ENCODE peak calls at places on chromosomes 5 and 9, in five cellular contexts. X, K, W, O and A are unnamed samples.

GRCh38 chr5:97297063-97297715 is 114.1 kb upstream of the RIOK2 start:
- DNase-seq in K (no peak), X (peak; percentile 40), W (no peak), O (peak; percentile 35), A (peak; percentile 58)

GRCh38 chr5:80937591-80937990 is 22.6 kb upstream of the RASGRF2 start:
- DNase-seq in W (no peak), X (no peak), K (no peak), O (no peak), A (peak; percentile 51)

GRCh38 chr5:963673-964531 is 44.7 kb upstream of the NKD2 start:
- DNase-seq in X (peak; percentile 100), W (no peak), O (no peak), K (peak; percentile 29), A (peak; percentile 77)

GRCh38 chr5:81222285-81222684 is 10.8 kb upstream of the CKMT2 start:
- DNase-seq in W (no peak), K (no peak), O (no peak), X (no peak), A (no peak)

GRCh38 chr9:33024126-33024965 is 727 bp upstream of the DNAJA1 start:
- DNase-seq in O (no peak), W (no peak), K (no peak), X (no peak), A (no peak)

GRCh38 chr5:1008451-1009358 is at the start of gene NKD2:
- DNase-seq in X (peak; percentile 42), K (peak; percentile 29), O (no peak), W (no peak), A (peak; percentile 45)

GRCh38 chr9:131094622-131095021 is 1.7 kb upstream of the AIF1L start:
- DNase-seq in X (peak; percentile 26), O (no peak), W (no peak), K (no peak), A (peak; percentile 81)

GRCh38 chr5:35826056-35826455 is 30.6 kb upstream of the IL7R start:
- DNase-seq in X (no peak), O (no peak), W (no peak), K (no peak), A (no peak)

GRCh38 chr5:139634541-139634940 is 13.6 kb upstream of the CXXC5 start:
- DNase-seq in W (no peak), K (no peak), X (no peak), O (no peak), A (no peak)

GRCh38 chr9:121267689-121268597 is at the start of gene GSN:
- DNase-seq in O (peak; percentile 83), X (peak; percentile 77), K (peak; percentile 46), W (no peak), A (peak; percentile 69)

GRCh38 chr9:4228606-4229005 is 71.3 kb downstream of the GLIS3 start:
- DNase-seq in K (no peak), W (no peak), O (peak; percentile 28), X (peak; percentile 43), A (peak; percentile 19)

GRCh38 chr5:71865202-71865601 is 146.1 kb downstream of the CARTPT start:
- DNase-seq in W (peak; percentile 58), X (peak; percentile 77), O (no peak), K (no peak), A (peak; percentile 20)

GRCh38 chr5:77920350-77921046 is 144.4 kb upstream of the TBCA start:
- DNase-seq in X (no peak), K (no peak), O (no peak), W (no peak), A (no peak)

GRCh38 chr5:111691914-111692313 is 65.1 kb downstream of the NREP start:
- DNase-seq in W (no peak), K (no peak), X (no peak), O (no peak), A (no peak)

GRCh38 chr5:36596247-36596646 is 10.2 kb upstream of the SLC1A3 start:
- DNase-seq in K (no peak), O (no peak), W (no peak), X (no peak), A (no peak)

GRCh38 chr5:66361070-66361469 is 217.0 kb downstream of the SREK1 start:
- DNase-seq in O (no peak), W (no peak), K (no peak), X (peak; percentile 1), A (no peak)

GRCh38 chr5:2142456-2142954 is 259.8 kb upstream of the IRX4 start:
- DNase-seq in O (no peak), K (no peak), W (no peak), X (no peak), A (no peak)

GRCh38 chr5:140554454-140554853 is 2.8 kb downstream of the SRA1 start:
- DNase-seq in K (no peak), X (no peak), W (no peak), O (no peak), A (peak; percentile 80)

GRCh38 chr5:170254056-170254455 is 21.3 kb downstream of the C5orf58 start:
- DNase-seq in K (peak; percentile 75), X (no peak), O (no peak), W (no peak), A (no peak)

GRCh38 chr5:1751864-1752822 is 47.5 kb downstream of the MRPL36 start:
- DNase-seq in K (no peak), X (no peak), W (no peak), O (no peak), A (no peak)

GRCh38 chr5:96331210-96331609 is 101.8 kb downstream of the PCSK1 start:
- DNase-seq in W (no peak), X (no peak), K (no peak), O (no peak), A (peak; percentile 29)

GRCh38 chr5:90940227-90940995 is 381.8 kb downstream of the ADGRV1 start:
- DNase-seq in O (no peak), X (peak; percentile 1), K (no peak), W (no peak), A (peak; percentile 21)

GRCh38 chr5:17255471-17256016 is 38.1 kb downstream of the BASP1 start:
- DNase-seq in O (no peak), X (no peak), W (no peak), K (no peak), A (no peak)

GRCh38 chr5:62077823-62078550 is 228.0 kb upstream of the KIF2A start:
- DNase-seq in K (no peak), O (no peak), W (no peak), X (no peak), A (no peak)

GRCh38 chr5:109946610-109947009 is 256.9 kb downstream of the MAN2A1 start:
- DNase-seq in X (no peak), K (no peak), O (no peak), W (no peak), A (no peak)

GRCh38 chr9:131180454-131180853 is 55.1 kb downstream of the NUP214 start:
- DNase-seq in W (peak; percentile 89), X (no peak), O (no peak), K (no peak), A (peak; percentile 79)

GRCh38 chr5:63145167-63145566 is 566.5 kb downstream of the LRRC70 start:
- DNase-seq in X (peak; percentile 3), W (no peak), K (no peak), O (no peak), A (no peak)

GRCh38 chr5:80255425-80255751 is 460 bp downstream of the SERINC5 start:
- DNase-seq in K (peak; percentile 34), X (peak; percentile 45), O (peak; percentile 64), W (no peak), A (peak; percentile 61)